ENCODE peak calls at places on chromosomes 2 and 18, in ten cellular contexts. F is cardiac muscle cell, R is neuronal stem cell, M is breast epithelium, D is neural progenitor cell, X is suprapubic skin, P is HAP-1, Z is thyroid gland, W is colonic mucosa, G is PC-3. E is an unnamed sample.

GRCh38 chr18:44556296-44556695 is 124.4 kb upstream of the SETBP1 start:
- DNase-seq in P (no peak), W (no peak), M (no peak), R (no peak), X (no peak), F (no peak), Z (no peak), G (no peak), D (no peak), E (no peak)

GRCh38 chr2:195214072-195214471 is 443.0 kb upstream of the SLC39A10 start:
- DNase-seq in G (no peak), W (no peak), Z (no peak), X (no peak), P (no peak), M (no peak), R (no peak), D (no peak), F (no peak), E (no peak)

GRCh38 chr18:54223568-54224241 is 764 bp downstream of the MBD2 start:
- DNase-seq in D (peak; percentile 47), R (peak; percentile 15), W (peak; percentile 87), P (peak; percentile 59), M (peak; percentile 65), F (peak; percentile 94), G (peak; percentile 89), Z (peak; percentile 72), X (no peak), E (peak; percentile 70)

GRCh38 chr18:26777316-26778053 is 88.0 kb downstream of the AQP4 start:
- DNase-seq in R (no peak), Z (no peak), P (no peak), D (peak; percentile 28), M (no peak), W (no peak), X (no peak), G (peak; percentile 14), F (peak; percentile 56), E (no peak)

GRCh38 chr2:121455438-121455837 is 75.2 kb upstream of the RNU4ATAC start:
- DNase-seq in X (no peak), M (no peak), P (no peak), Z (no peak), F (no peak), R (no peak), W (no peak), D (no peak), G (no peak), E (no peak)

GRCh38 chr2:62265116-62265515 is 69.2 kb downstream of the B3GNT2 start:
- DNase-seq in Z (no peak), F (no peak), W (no peak), X (no peak), G (no peak), D (no peak), M (no peak), P (no peak), R (no peak), E (no peak)

GRCh38 chr2:176188218-176188968 is at the start of gene HOXD1:
- DNase-seq in W (peak; percentile 87), R (no peak), P (no peak), X (no peak), F (no peak), D (peak; percentile 63), G (peak; percentile 15), M (no peak), Z (no peak), E (no peak)

GRCh38 chr2:163778045-163778753 is 42.4 kb upstream of the FIGN start:
- DNase-seq in G (peak; percentile 97), P (peak; percentile 26), R (no peak), W (no peak), F (peak; percentile 88), D (no peak), M (no peak), Z (peak; percentile 5), X (no peak), E (no peak)

GRCh38 chr2:104434363-104434792 is 419.5 kb upstream of the POU3F3 start:
- DNase-seq in X (no peak), D (peak; percentile 54), R (no peak), P (no peak), F (no peak), G (no peak), M (no peak), Z (peak; percentile 58), W (peak; percentile 21), E (no peak)

GRCh38 chr2:222907790-222908431 is 47.1 kb downstream of the ACSL3 start:
- DNase-seq in X (no peak), Z (no peak), M (no peak), W (no peak), G (no peak), P (no peak), D (no peak), F (peak; percentile 55), R (no peak), E (no peak)

GRCh38 chr2:121539722-121540469 is 9.2 kb downstream of the RNU4ATAC start:
- DNase-seq in G (no peak), F (no peak), Z (no peak), W (no peak), R (no peak), P (no peak), D (no peak), M (no peak), X (no peak), E (no peak)

GRCh38 chr2:143435112-143435511 is 305.9 kb downstream of the ARHGAP15 start:
- DNase-seq in R (no peak), W (no peak), D (no peak), X (no peak), G (no peak), Z (no peak), F (peak; percentile 31), M (no peak), P (no peak), E (no peak)

GRCh38 chr2:675982-676646 is 1.1 kb downstream of the TMEM18 start:
- DNase-seq in M (no peak), Z (peak; percentile 75), G (peak; percentile 88), X (no peak), D (peak; percentile 80), P (peak; percentile 77), W (peak; percentile 47), R (no peak), F (peak; percentile 90), E (peak; percentile 55)

GRCh38 chr2:181131584-181131983 is 151.2 kb downstream of the UBE2E3 start:
- DNase-seq in X (no peak), W (no peak), G (no peak), P (no peak), M (no peak), Z (no peak), D (no peak), F (no peak), R (no peak), E (no peak)

GRCh38 chr2:227180286-227180685 is 15.9 kb downstream of the COL4A3 start:
- DNase-seq in F (no peak), G (no peak), Z (peak; percentile 94), D (no peak), W (no peak), X (no peak), P (no peak), R (no peak), M (no peak), E (peak; percentile 70)

GRCh38 chr2:43405829-43406228 is 179.4 kb upstream of the ZFP36L2 start:
- DNase-seq in P (no peak), R (peak; percentile 11), D (no peak), X (no peak), G (no peak), F (no peak), W (no peak), Z (no peak), M (no peak), E (no peak)

GRCh38 chr18:74929110-74929509 is 279.8 kb downstream of the PTGR3 start:
- DNase-seq in Z (no peak), X (no peak), G (no peak), W (no peak), F (no peak), P (no peak), M (peak; percentile 55), D (no peak), R (no peak), E (peak; percentile 21)

DNA sequence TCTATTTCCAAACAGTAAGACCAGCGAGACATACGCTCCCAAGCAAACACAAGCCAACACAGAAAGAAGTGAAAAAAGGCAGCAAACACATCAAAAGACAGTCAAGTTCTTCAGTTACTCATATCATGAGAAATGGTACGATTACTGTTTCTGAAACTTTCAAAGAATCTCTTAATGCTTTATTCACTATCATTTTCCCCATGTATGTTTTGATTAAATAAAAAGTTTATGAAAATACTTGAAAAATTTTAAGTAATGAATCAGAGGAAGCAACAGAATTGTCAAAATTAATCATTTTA is 114.9 kb downstream of the HDAC4 start:
- DNase-seq in D (no peak), R (no peak), G (no peak), Z (no peak), P (no peak), X (no peak), M (no peak), W (no peak), F (no peak), E (no peak)
- H3K4me1 ChIP-seq in D (peaks cover 49% of the 10 kb centered on the region), R (peaks cover 41% of the 10 kb centered on the region), G (no peaks in the 10 kb centered on the region), Z (peaks cover 31% of the 10 kb centered on the region), P (peaks cover 20% of the 10 kb centered on the region), X (peaks cover 29% of the 10 kb centered on the region), M (no peaks in the 10 kb centered on the region), W (peaks cover 20% of the 10 kb centered on the region), F (peaks cover 25% of the 10 kb centered on the region), E (peaks cover 18% of the 10 kb centered on the region)

DNA sequence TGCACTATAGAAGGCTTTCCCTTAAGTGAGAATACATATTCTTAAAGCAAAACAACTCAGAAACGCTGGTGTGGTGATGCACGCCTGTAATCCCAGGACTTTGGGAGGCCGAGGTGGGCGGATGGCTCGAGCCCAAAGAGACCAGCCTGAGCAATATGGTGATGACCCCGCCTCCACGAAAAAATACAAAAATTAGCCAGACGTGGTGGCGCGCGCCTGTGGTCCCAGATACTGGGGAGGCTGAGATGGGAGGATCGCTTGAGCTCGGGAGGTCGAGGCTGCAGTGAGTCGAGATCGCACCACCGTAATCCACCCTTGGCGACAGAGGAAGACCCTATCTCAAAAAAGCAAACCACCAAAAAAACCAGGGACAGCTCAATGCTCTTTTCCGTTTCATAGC is 750 bp upstream of the CCDC150 start:
- DNase-seq in F (no peak), R (no peak), M (no peak), X (no peak), Z (peak; percentile 3), D (no peak), W (peak; percentile 19), P (no peak), G (no peak), E (peak; percentile 7)
- H3K4me3 ChIP-seq in F (no peak overlapping the region), R (no peak overlapping the region), M (no peak overlapping the region), X (peak overlapping the region; percentile 58), Z (no peak overlapping the region), D (no peak overlapping the region), W (no peak overlapping the region), P (peak overlapping the region; percentile 60), G (peak overlapping the region; percentile 80), E (no peak overlapping the region)

GRCh38 chr18:12287684-12288405 is 20.2 kb upstream of the TUBB6 start:
- DNase-seq in W (peak; percentile 63), X (peak; percentile 93), R (no peak), M (peak; percentile 71), F (peak; percentile 78), Z (peak; percentile 84), G (peak; percentile 85), P (no peak), D (peak; percentile 63), E (peak; percentile 84)
- H3K4me1 ChIP-seq in W (peaks cover 4% of the 10 kb centered on the region), X (peaks cover 20% of the 10 kb centered on the region), R (peaks cover 15% of the 10 kb centered on the region), M (peaks cover 5% of the 10 kb centered on the region), F (peaks cover 15% of the 10 kb centered on the region), Z (peaks cover 10% of the 10 kb centered on the region), G (peaks cover 33% of the 10 kb centered on the region), P (no peaks in the 10 kb centered on the region), D (peaks cover 14% of the 10 kb centered on the region), E (no peaks in the 10 kb centered on the region)

DNA sequence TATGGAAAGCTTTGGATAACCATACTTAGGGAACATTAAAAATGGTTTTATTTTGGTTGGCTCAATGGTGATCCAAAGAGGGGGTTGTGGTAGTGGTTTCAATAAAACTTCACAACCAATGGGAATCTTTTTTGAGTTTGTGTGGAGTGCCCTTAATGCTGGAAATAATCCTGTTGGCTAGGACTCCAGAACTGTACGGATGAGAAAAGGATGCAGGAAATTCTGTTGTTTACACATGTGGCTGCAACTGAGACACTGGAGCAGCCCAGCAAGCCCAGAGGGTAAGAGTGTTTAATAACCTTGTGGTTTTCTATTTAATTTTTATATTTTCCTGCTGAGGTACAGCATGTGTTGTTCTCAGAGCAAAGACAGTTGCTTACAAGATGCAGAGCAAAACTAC is at the start of gene CCDC102B:
- DNase-seq in F (peak; percentile 66), G (peak; percentile 52), D (no peak), W (no peak), M (no peak), P (no peak), X (no peak), Z (no peak), R (no peak), E (no peak)
- H3K4me3 ChIP-seq in F (no peak within 1 kb of the TSS), G (peak within 1 kb of the TSS; percentile 9), D (no peak within 1 kb of the TSS), W (no peak within 1 kb of the TSS), M (no peak within 1 kb of the TSS), P (no peak within 1 kb of the TSS), X (no peak within 1 kb of the TSS), Z (no peak within 1 kb of the TSS), R (peak within 1 kb of the TSS; percentile 19), E (peak within 1 kb of the TSS; percentile 56)

E was measured in right cardiac atrium.